ENCODE peak calls at places on chromosomes 3 and 15, in ten cellular contexts. N is brain microvascular endothelial cell, B is cardiac fibroblast, R is HFF-Myc, X is lower leg skin, Y is astrocyte of the spinal cord, H is heart left ventricle, K is transverse colon, A is adrenal gland, P is foreskin fibroblast. S is an unnamed sample.
A peak's percentile ranks its signal among the peaks of the same experiment; 100 is the strongest.

GRCh38 chr15:74383695-74384565 is 16.5 kb upstream of the CYP11A1 start:
- DNase-seq in Y (no peak), N (no peak), H (peak; percentile 37), A (no peak), K (no peak), X (no peak), P (no peak), R (no peak), B (peak; percentile 58), S (no peak)

GRCh38 chr3:38793721-38794120 is 22.3 kb downstream of the SCN10A start:
- DNase-seq in H (no peak), Y (no peak), R (no peak), X (no peak), A (no peak), K (no peak), B (no peak), N (no peak), P (no peak), S (no peak)

GRCh38 chr3:124669470-124669869 is 60.8 kb upstream of the UMPS start:
- DNase-seq in P (peak; percentile 53), Y (peak; percentile 62), B (peak; percentile 82), N (peak; percentile 47), X (no peak), A (no peak), K (no peak), H (no peak), R (no peak), S (peak; percentile 51)

GRCh38 chr3:88034463-88034862 is 24.3 kb downstream of the CGGBP1 start:
- DNase-seq in R (no peak), X (no peak), H (no peak), Y (no peak), B (peak; percentile 21), P (no peak), A (no peak), N (no peak), K (no peak), S (no peak)

GRCh38 chr15:62656071-62656470 is 386.5 kb upstream of the TPM1 start:
- DNase-seq in K (no peak), P (no peak), A (no peak), H (no peak), Y (no peak), N (no peak), R (no peak), X (no peak), B (no peak), S (no peak)

GRCh38 chr15:74782596-74783071 is 754 bp downstream of the CSK start:
- DNase-seq in K (no peak), B (no peak), N (no peak), H (peak; percentile 70), P (no peak), X (no peak), Y (no peak), A (no peak), R (no peak), S (no peak)

GRCh38 chr3:29976871-29977270 is 629.5 kb upstream of the TGFBR2 start:
- DNase-seq in Y (no peak), P (no peak), X (no peak), K (no peak), N (no peak), A (no peak), H (no peak), B (no peak), R (no peak), S (no peak)

GRCh38 chr15:56821721-56822425 is 88.6 kb upstream of the ZNF280D start:
- DNase-seq in R (peak; percentile 56), P (peak; percentile 54), X (no peak), N (peak; percentile 53), K (peak; percentile 70), B (peak; percentile 83), Y (peak; percentile 83), H (no peak), A (peak; percentile 46), S (peak; percentile 59)

GRCh38 chr15:56598991-56599390 is 134.1 kb upstream of the MNS1 start:
- DNase-seq in B (peak; percentile 73), A (no peak), P (peak; percentile 6), Y (peak; percentile 26), N (peak; percentile 40), H (no peak), K (no peak), R (no peak), X (no peak), S (no peak)

GRCh38 chr3:71684752-71685151 is 40.5 kb downstream of the EIF4E3 start:
- DNase-seq in Y (peak; percentile 78), X (peak; percentile 75), K (no peak), A (peak; percentile 38), N (peak; percentile 67), P (peak; percentile 67), B (peak; percentile 71), R (peak; percentile 83), H (no peak), S (peak; percentile 74)

GRCh38 chr3:11289864-11290263 is 17.7 kb downstream of the ATG7 start:
- DNase-seq in X (no peak), H (no peak), A (no peak), K (no peak), R (no peak), P (no peak), Y (no peak), B (peak; percentile 47), N (no peak), S (no peak)

GRCh38 chr3:288383-288782 is 91.8 kb downstream of the CHL1 start:
- DNase-seq in H (no peak), A (no peak), R (no peak), Y (no peak), P (no peak), X (no peak), K (no peak), B (no peak), N (no peak), S (no peak)

GRCh38 chr3:119195911-119196310 is 22.5 kb downstream of the UPK1B start:
- DNase-seq in A (no peak), Y (no peak), H (no peak), P (no peak), B (no peak), X (no peak), K (no peak), R (no peak), N (no peak), S (no peak)

GRCh38 chr3:98328933-98329332 is 24.7 kb upstream of the OR5K4 start:
- DNase-seq in P (no peak), H (no peak), Y (no peak), R (no peak), X (no peak), K (no peak), B (no peak), N (no peak), A (no peak), S (no peak)
- TF ChIP-seq CTCF in P (no peak), H (no peak), Y (no peak), R (no peak), X (no peak), K (no peak), B (no peak), N (no peak), A (no peak), S (no peak)

DNA sequence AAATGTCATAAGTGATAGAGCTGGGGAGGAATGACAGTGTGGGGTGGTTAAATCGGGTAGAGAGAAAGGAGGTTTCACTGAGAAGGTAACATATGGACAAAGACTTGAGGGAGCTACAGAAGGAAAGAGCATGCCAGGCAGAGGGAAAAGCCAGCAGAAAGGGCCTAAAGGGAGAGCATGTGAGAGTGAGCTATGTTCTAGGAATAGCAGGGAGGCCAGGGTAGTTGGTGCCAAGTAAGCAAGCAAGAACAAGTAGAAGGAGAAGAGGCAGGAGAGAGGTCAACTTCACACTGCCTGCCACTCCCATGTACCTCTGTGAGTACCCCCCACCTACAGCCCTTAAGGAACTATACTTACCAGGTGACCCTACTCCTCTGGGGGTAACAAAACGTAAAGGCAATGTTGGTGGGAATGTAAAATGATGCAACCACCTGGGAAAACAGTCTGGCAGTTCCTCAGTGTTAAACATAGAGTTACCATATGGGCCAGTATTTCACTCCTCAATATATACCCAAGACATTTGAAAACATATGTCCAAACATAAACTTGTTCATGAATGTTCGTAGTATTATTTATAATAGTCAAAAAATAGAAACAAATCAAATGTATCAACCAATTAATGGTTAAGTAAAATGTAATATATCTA is 67.6 kb downstream of the SFMBT1 start:
- DNase-seq in R (no peak), N (no peak), Y (no peak), A (no peak), X (no peak), H (no peak), K (no peak), P (no peak), B (no peak), S (no peak)
- H3K4me3 ChIP-seq in R (no peak overlapping the region), N (no peak overlapping the region), Y (no peak overlapping the region), A (no peak overlapping the region), X (no peak overlapping the region), H (no peak overlapping the region), K (no peak overlapping the region), P (no peak overlapping the region), B (no peak overlapping the region), S (no peak overlapping the region)

DNA sequence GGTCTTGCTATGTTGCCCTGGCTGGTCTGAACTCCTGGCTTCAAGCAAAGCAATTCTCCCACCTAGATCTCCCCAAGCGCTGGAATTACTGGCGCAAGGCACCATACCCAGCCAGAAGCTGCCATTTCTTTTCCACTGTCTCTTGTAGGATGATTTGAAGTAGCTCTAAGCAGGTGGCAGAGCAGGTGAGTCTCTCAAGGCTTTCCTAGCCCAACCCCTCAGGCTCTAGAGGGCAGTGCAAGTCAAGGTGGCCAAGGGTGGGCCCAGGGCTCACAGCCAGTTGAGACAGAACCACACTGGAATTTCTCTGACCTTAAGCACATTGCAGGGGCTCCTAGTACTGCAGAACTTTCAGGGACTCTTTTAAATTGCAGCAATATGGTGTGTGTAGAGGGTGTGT is 15.6 kb upstream of the DAG1 start:
- DNase-seq in B (no peak), K (no peak), X (no peak), A (no peak), P (no peak), N (no peak), H (no peak), R (no peak), Y (no peak), S (no peak)
- TF ChIP-seq CTCF in B (no peak), K (no peak), X (no peak), A (no peak), P (no peak), N (peak; percentile 28), H (peak; percentile 20), R (peak; percentile 23), Y (no peak), S (peak; percentile 20)

GRCh38 chr3:128074851-128075515 is 22.7 kb downstream of the SEC61A1 start:
- DNase-seq in Y (no peak), R (no peak), X (no peak), P (no peak), A (no peak), H (no peak), N (no peak), B (peak; percentile 21), K (no peak), S (no peak)

GRCh38 chr3:128075516-128076464 is 23.6 kb downstream of the SEC61A1 start:
- DNase-seq in H (peak; percentile 95), X (peak; percentile 78), P (peak; percentile 78), B (peak; percentile 86), Y (peak; percentile 86), N (peak; percentile 70), R (peak; percentile 44), K (peak; percentile 91), A (peak; percentile 93), S (peak; percentile 70)

GRCh38 chr3:128076465-128076782 is 24.2 kb downstream of the SEC61A1 start:
- DNase-seq in R (no peak), K (no peak), B (no peak), N (no peak), Y (no peak), H (no peak), P (no peak), A (no peak), X (no peak), S (no peak)

GRCh38 chr3:128078875-128079274 is 26.6 kb downstream of the SEC61A1 start:
- DNase-seq in R (no peak), Y (no peak), B (no peak), P (no peak), K (no peak), X (no peak), H (no peak), N (no peak), A (no peak), S (no peak)

GRCh38 chr3:128076783-128077624 is 24.8 kb downstream of the SEC61A1 start:
- DNase-seq in R (no peak), N (no peak), P (no peak), A (peak; percentile 50), X (no peak), B (no peak), H (no peak), Y (no peak), K (peak; percentile 34), S (no peak)
- H3K4me3 ChIP-seq in R (no peak overlapping the region), N (peak overlapping the region; percentile 49), P (peak overlapping the region; percentile 30), A (no peak overlapping the region), X (peak overlapping the region; percentile 22), B (peak overlapping the region; percentile 11), H (peak overlapping the region; percentile 53), Y (no peak overlapping the region), K (peak overlapping the region; percentile 54), S (no peak overlapping the region)